ENCODE peak calls at places on chromosome 10, in seven cellular contexts. One of them, this sample, is unnamed. For H3K9me3, the result is how much of the 10 kb centered on the place peaks cover.

GRCh38 chr10:132907901-132908620 is 34.3 kb downstream of the CFAP46 start:
- DNase-seq in psoas muscle: peak
- DNase-seq in CD4-positive, alpha-beta T cell: no peak
- DNase-seq in heart right ventricle: peak
- DNase-seq in stomach: no peak
- DNase-seq in ovary: peak
- DNase-seq in CD8-positive, alpha-beta T cell: no peak
- DNase-seq in this sample: no peak

GRCh38 chr10:4943821-4944220 is 19.4 kb upstream of the AKR1C1 start:
- DNase-seq in psoas muscle: no peak
- DNase-seq in CD4-positive, alpha-beta T cell: no peak
- DNase-seq in heart right ventricle: no peak
- DNase-seq in stomach: no peak
- DNase-seq in ovary: no peak
- DNase-seq in CD8-positive, alpha-beta T cell: no peak
- DNase-seq in this sample: no peak

GRCh38 chr10:7195118-7195517 is 215.7 kb downstream of the SFMBT2 start:
- DNase-seq in psoas muscle: no peak
- DNase-seq in CD4-positive, alpha-beta T cell: no peak
- DNase-seq in heart right ventricle: no peak
- DNase-seq in stomach: no peak
- DNase-seq in ovary: no peak
- DNase-seq in CD8-positive, alpha-beta T cell: no peak
- DNase-seq in this sample: no peak

GRCh38 chr10:10362780-10363179 is 654.9 kb upstream of the CELF2 start:
- DNase-seq in psoas muscle: no peak
- DNase-seq in CD4-positive, alpha-beta T cell: no peak
- DNase-seq in heart right ventricle: no peak
- DNase-seq in stomach: no peak
- DNase-seq in ovary: no peak
- DNase-seq in CD8-positive, alpha-beta T cell: no peak
- DNase-seq in this sample: no peak

GRCh38 chr10:105063796-105064195 is 422.7 kb downstream of the SORCS3 start:
- DNase-seq in psoas muscle: no peak
- DNase-seq in CD4-positive, alpha-beta T cell: no peak
- DNase-seq in heart right ventricle: peak
- DNase-seq in stomach: peak
- DNase-seq in ovary: no peak
- DNase-seq in CD8-positive, alpha-beta T cell: no peak
- DNase-seq in this sample: no peak

GRCh38 chr10:132449826-132450211 is 52.8 kb downstream of the PWWP2B start:
- DNase-seq in psoas muscle: peak
- DNase-seq in CD4-positive, alpha-beta T cell: no peak
- DNase-seq in heart right ventricle: peak
- DNase-seq in stomach: no peak
- DNase-seq in ovary: peak
- DNase-seq in CD8-positive, alpha-beta T cell: no peak
- DNase-seq in this sample: no peak

GRCh38 chr10:25176421-25176968 is 1.7 kb downstream of the GPR158 start:
- DNase-seq in psoas muscle: no peak
- DNase-seq in CD4-positive, alpha-beta T cell: no peak
- DNase-seq in heart right ventricle: no peak
- DNase-seq in stomach: no peak
- DNase-seq in ovary: no peak
- DNase-seq in CD8-positive, alpha-beta T cell: no peak
- DNase-seq in this sample: no peak

GRCh38 chr10:43249962-43250624 is 16.8 kb downstream of the RASGEF1A start:
- DNase-seq in psoas muscle: peak
- DNase-seq in CD4-positive, alpha-beta T cell: no peak
- DNase-seq in heart right ventricle: no peak
- DNase-seq in stomach: peak
- DNase-seq in ovary: peak
- DNase-seq in CD8-positive, alpha-beta T cell: no peak
- DNase-seq in this sample: no peak

GRCh38 chr10:102674566-102674965 is 30.3 kb downstream of the TRIM8 start:
- DNase-seq in psoas muscle: no peak
- DNase-seq in CD4-positive, alpha-beta T cell: no peak
- DNase-seq in heart right ventricle: no peak
- DNase-seq in stomach: no peak
- DNase-seq in ovary: no peak
- DNase-seq in CD8-positive, alpha-beta T cell: no peak
- DNase-seq in this sample: no peak

DNA sequence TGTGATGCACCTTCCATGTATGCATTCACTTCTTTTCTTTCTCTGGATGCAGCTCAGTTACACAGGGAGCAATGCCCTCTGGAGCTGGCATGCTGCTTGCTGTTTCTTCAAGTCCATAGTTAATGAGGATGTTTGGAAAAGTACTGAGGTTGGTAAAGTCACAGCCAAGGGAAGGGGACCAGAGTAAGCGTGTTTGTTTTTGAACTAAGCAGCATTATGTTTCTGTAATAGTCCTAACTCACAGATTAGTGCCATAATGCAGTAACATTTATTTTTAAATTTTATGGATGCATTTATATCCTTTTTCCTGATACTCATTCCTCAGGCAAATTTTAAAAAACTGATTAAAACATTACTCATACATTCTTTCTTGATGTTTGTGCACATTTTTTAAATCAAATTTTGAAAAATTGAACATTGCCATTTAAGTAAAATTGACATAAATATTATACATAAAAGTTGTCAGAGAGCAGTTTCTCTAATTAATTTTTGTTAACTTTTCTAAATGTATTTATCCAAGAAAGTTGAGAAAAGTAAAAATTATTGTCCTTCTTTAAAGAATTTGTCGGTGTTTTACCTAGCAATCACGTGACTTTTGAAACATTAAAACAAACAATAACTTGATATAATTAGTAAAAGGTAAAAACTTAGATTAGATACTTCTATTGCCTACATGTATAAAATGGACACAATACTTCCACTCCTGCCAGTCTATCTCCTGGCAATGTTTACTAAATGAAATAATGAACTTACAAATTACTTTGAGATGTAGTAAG is 659.6 kb upstream of the ANKRD30A start:
- DNase-seq in psoas muscle: no peak
- DNase-seq in CD4-positive, alpha-beta T cell: no peak
- DNase-seq in heart right ventricle: no peak
- DNase-seq in stomach: no peak
- DNase-seq in ovary: no peak
- DNase-seq in CD8-positive, alpha-beta T cell: no peak
- DNase-seq in this sample: no peak
- TF ChIP-seq CTCF in psoas muscle: no peak
- TF ChIP-seq CTCF in CD4-positive, alpha-beta T cell: no peak
- TF ChIP-seq CTCF in heart right ventricle: no peak
- TF ChIP-seq CTCF in stomach: no peak
- TF ChIP-seq CTCF in ovary: no peak
- TF ChIP-seq CTCF in CD8-positive, alpha-beta T cell: no peak
- TF ChIP-seq CTCF in this sample: no peak

GRCh38 chr10:101238732-101239105 is 9.5 kb upstream of the LBX1 start:
- DNase-seq in psoas muscle: no peak
- DNase-seq in CD4-positive, alpha-beta T cell: no peak
- DNase-seq in heart right ventricle: no peak
- DNase-seq in stomach: no peak
- DNase-seq in ovary: no peak
- DNase-seq in CD8-positive, alpha-beta T cell: no peak
- DNase-seq in this sample: no peak
- H3K9me3 ChIP-seq in psoas muscle: under half
- H3K9me3 ChIP-seq in CD4-positive, alpha-beta T cell: under half
- H3K9me3 ChIP-seq in heart right ventricle: under half
- H3K9me3 ChIP-seq in stomach: under half
- H3K9me3 ChIP-seq in ovary: under half
- H3K9me3 ChIP-seq in CD8-positive, alpha-beta T cell: under half
- H3K9me3 ChIP-seq in this sample: under half

GRCh38 chr10:51079331-51079730 is 5.0 kb downstream of the PRKG1 start:
- DNase-seq in psoas muscle: no peak
- DNase-seq in CD4-positive, alpha-beta T cell: no peak
- DNase-seq in heart right ventricle: no peak
- DNase-seq in stomach: no peak
- DNase-seq in ovary: no peak
- DNase-seq in CD8-positive, alpha-beta T cell: no peak
- DNase-seq in this sample: no peak
- TF ChIP-seq CTCF in psoas muscle: no peak
- TF ChIP-seq CTCF in CD4-positive, alpha-beta T cell: no peak
- TF ChIP-seq CTCF in heart right ventricle: peak
- TF ChIP-seq CTCF in stomach: no peak
- TF ChIP-seq CTCF in ovary: no peak
- TF ChIP-seq CTCF in CD8-positive, alpha-beta T cell: no peak
- TF ChIP-seq CTCF in this sample: no peak

GRCh38 chr10:130573446-130573845 is 437.3 kb downstream of the GLRX3 start:
- DNase-seq in psoas muscle: no peak
- DNase-seq in CD4-positive, alpha-beta T cell: no peak
- DNase-seq in heart right ventricle: no peak
- DNase-seq in stomach: no peak
- DNase-seq in ovary: no peak
- DNase-seq in CD8-positive, alpha-beta T cell: no peak
- DNase-seq in this sample: no peak

GRCh38 chr10:130568246-130568645 is 432.1 kb downstream of the GLRX3 start:
- DNase-seq in psoas muscle: no peak
- DNase-seq in CD4-positive, alpha-beta T cell: no peak
- DNase-seq in heart right ventricle: no peak
- DNase-seq in stomach: no peak
- DNase-seq in ovary: no peak
- DNase-seq in CD8-positive, alpha-beta T cell: no peak
- DNase-seq in this sample: no peak

GRCh38 chr10:130570119-130570518 is 433.9 kb downstream of the GLRX3 start:
- DNase-seq in psoas muscle: no peak
- DNase-seq in CD4-positive, alpha-beta T cell: no peak
- DNase-seq in heart right ventricle: no peak
- DNase-seq in stomach: no peak
- DNase-seq in ovary: no peak
- DNase-seq in CD8-positive, alpha-beta T cell: no peak
- DNase-seq in this sample: no peak

GRCh38 chr10:130575756-130576285 is 439.6 kb downstream of the GLRX3 start:
- DNase-seq in psoas muscle: no peak
- DNase-seq in CD4-positive, alpha-beta T cell: no peak
- DNase-seq in heart right ventricle: no peak
- DNase-seq in stomach: no peak
- DNase-seq in ovary: no peak
- DNase-seq in CD8-positive, alpha-beta T cell: no peak
- DNase-seq in this sample: peak

GRCh38 chr10:130571674-130572073 is 435.5 kb downstream of the GLRX3 start:
- DNase-seq in psoas muscle: no peak
- DNase-seq in CD4-positive, alpha-beta T cell: no peak
- DNase-seq in heart right ventricle: no peak
- DNase-seq in stomach: no peak
- DNase-seq in ovary: no peak
- DNase-seq in CD8-positive, alpha-beta T cell: no peak
- DNase-seq in this sample: no peak
- H3K9me3 ChIP-seq in psoas muscle: under half
- H3K9me3 ChIP-seq in CD4-positive, alpha-beta T cell: under half
- H3K9me3 ChIP-seq in heart right ventricle: under half
- H3K9me3 ChIP-seq in stomach: under half
- H3K9me3 ChIP-seq in ovary: under half
- H3K9me3 ChIP-seq in CD8-positive, alpha-beta T cell: under half
- H3K9me3 ChIP-seq in this sample: under half

GRCh38 chr10:119538632-119539358 is 3.7 kb downstream of the RGS10 start:
- DNase-seq in psoas muscle: no peak
- DNase-seq in CD4-positive, alpha-beta T cell: peak
- DNase-seq in heart right ventricle: no peak
- DNase-seq in stomach: no peak
- DNase-seq in ovary: no peak
- DNase-seq in CD8-positive, alpha-beta T cell: peak
- DNase-seq in this sample: no peak
- TF ChIP-seq CTCF in psoas muscle: no peak
- TF ChIP-seq CTCF in CD4-positive, alpha-beta T cell: peak
- TF ChIP-seq CTCF in heart right ventricle: no peak
- TF ChIP-seq CTCF in stomach: no peak
- TF ChIP-seq CTCF in ovary: no peak
- TF ChIP-seq CTCF in CD8-positive, alpha-beta T cell: peak
- TF ChIP-seq CTCF in this sample: no peak

DNA sequence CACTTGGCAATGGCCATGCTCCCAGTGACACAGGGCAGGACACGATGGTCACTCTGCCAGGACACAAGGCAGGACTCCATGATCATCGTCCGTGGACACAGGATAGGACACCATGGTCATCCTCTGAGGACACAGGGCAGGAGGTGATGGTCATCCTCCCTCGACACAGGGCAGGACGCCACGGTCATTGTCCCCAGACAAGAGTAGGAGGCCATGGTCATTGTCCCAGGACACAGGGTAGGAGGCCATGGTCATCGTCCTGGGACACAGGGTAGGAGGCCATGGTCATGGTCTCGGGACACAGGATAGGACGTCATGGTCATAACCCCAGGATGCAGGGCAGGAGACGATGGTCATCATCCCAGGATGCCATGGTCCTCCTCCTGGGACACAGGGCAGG is 289.2 kb downstream of the TCERG1L start:
- DNase-seq in psoas muscle: no peak
- DNase-seq in CD4-positive, alpha-beta T cell: no peak
- DNase-seq in heart right ventricle: no peak
- DNase-seq in stomach: no peak
- DNase-seq in ovary: no peak
- DNase-seq in CD8-positive, alpha-beta T cell: no peak
- DNase-seq in this sample: no peak
- H3K9me3 ChIP-seq in psoas muscle: under half
- H3K9me3 ChIP-seq in CD4-positive, alpha-beta T cell: under half
- H3K9me3 ChIP-seq in heart right ventricle: under half
- H3K9me3 ChIP-seq in stomach: under half
- H3K9me3 ChIP-seq in ovary: under half
- H3K9me3 ChIP-seq in CD8-positive, alpha-beta T cell: under half
- H3K9me3 ChIP-seq in this sample: under half

DNA sequence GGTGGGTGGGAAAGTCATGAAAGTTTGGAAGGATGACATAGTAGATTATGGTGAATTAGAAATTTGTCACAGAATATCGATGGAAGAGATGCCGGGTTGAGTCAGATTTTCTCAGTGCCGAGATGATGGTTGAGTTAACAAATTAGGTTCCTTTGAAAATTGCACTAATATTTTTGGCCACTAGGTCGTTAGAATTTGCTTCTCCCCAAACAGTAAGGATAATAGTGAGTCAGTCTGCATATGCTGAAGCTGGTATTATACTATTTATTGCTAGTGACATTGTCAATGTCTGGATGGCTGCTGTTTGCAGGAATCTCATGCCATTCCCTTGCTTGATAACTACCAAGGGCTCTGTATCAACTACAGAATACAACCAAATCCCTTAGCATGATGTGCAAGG is 37.7 kb upstream of the MINDY3 start:
- DNase-seq in psoas muscle: no peak
- DNase-seq in CD4-positive, alpha-beta T cell: no peak
- DNase-seq in heart right ventricle: no peak
- DNase-seq in stomach: no peak
- DNase-seq in ovary: no peak
- DNase-seq in CD8-positive, alpha-beta T cell: no peak
- DNase-seq in this sample: no peak
- TF ChIP-seq CTCF in psoas muscle: peak
- TF ChIP-seq CTCF in CD4-positive, alpha-beta T cell: peak
- TF ChIP-seq CTCF in heart right ventricle: peak
- TF ChIP-seq CTCF in stomach: no peak
- TF ChIP-seq CTCF in ovary: no peak
- TF ChIP-seq CTCF in CD8-positive, alpha-beta T cell: peak
- TF ChIP-seq CTCF in this sample: no peak

This sample was measured in esophagus muscularis mucosa.